ENCODE peak calls at places on chromosomes 2 and 18, in seven cellular contexts. N is stimulated activated CD4-positive, alpha-beta T cell treated with anti-CD3 and anti-CD28 coated beads, Interleukin-1b, Interleukin-23, amount 100 ng/mL, for 1 hour; E is AG08396; A is AG09309; Q is AML-193; H is T-helper 9 cell; W is AG10803. V is an unnamed sample.

GRCh38 chr2:188512456-188512855 is 220.8 kb downstream of the GULP1 start:
- DNase-seq in N (no peak), E (peak; percentile 4), A (peak; percentile 41), Q (peak; percentile 77), H (no peak), W (peak; percentile 66), V (no peak)

GRCh38 chr2:196278491-196278911 is 107.1 kb upstream of the STK17B start:
- DNase-seq in N (no peak), E (no peak), A (no peak), Q (no peak), H (no peak), W (peak; percentile 76), V (no peak)

GRCh38 chr2:239950144-239950920 is 74.8 kb downstream of the NDUFA10 start:
- DNase-seq in N (no peak), E (no peak), A (no peak), Q (no peak), H (no peak), W (no peak), V (no peak)

GRCh38 chr2:25036221-25036559 is 5.7 kb upstream of the EFR3B start:
- DNase-seq in N (no peak), E (no peak), A (no peak), Q (no peak), H (no peak), W (no peak), V (no peak)

GRCh38 chr2:188582206-188582605 is 290.5 kb downstream of the GULP1 start:
- DNase-seq in N (no peak), E (no peak), A (no peak), Q (no peak), H (no peak), W (peak; percentile 20), V (no peak)

GRCh38 chr18:12842459-12843380 is 41.3 kb downstream of the PTPN2 start:
- DNase-seq in N (no peak), E (no peak), A (no peak), Q (no peak), H (no peak), W (no peak), V (no peak)

GRCh38 chr2:70641263-70641784 is 87.7 kb upstream of the TGFA start:
- DNase-seq in N (no peak), E (no peak), A (no peak), Q (no peak), H (no peak), W (no peak), V (no peak)

GRCh38 chr2:237150831-237151230 is 65.1 kb downstream of the COPS8 start:
- DNase-seq in N (no peak), E (no peak), A (no peak), Q (no peak), H (no peak), W (no peak), V (no peak)

GRCh38 chr2:135475128-135475527 is 55.9 kb downstream of the ZRANB3 start:
- DNase-seq in N (no peak), E (no peak), A (no peak), Q (no peak), H (no peak), W (no peak), V (no peak)

GRCh38 chr2:82848285-82848684 is 1610.8 kb downstream of the SUCLG1 start:
- DNase-seq in N (no peak), E (no peak), A (no peak), Q (no peak), H (no peak), W (no peak), V (no peak)

GRCh38 chr2:172094319-172095145 is 8.2 kb downstream of the DLX2 start:
- DNase-seq in N (no peak), E (peak; percentile 67), A (no peak), Q (no peak), H (no peak), W (no peak), V (no peak)

GRCh38 chr18:8389391-8390340 is 219.6 kb upstream of the RAB12 start:
- DNase-seq in N (no peak), E (peak; percentile 78), A (peak; percentile 38), Q (peak; percentile 50), H (peak; percentile 28), W (peak; percentile 71), V (no peak)

GRCh38 chr2:40428434-40428833 is 23.5 kb downstream of the SLC8A1 start:
- DNase-seq in N (no peak), E (no peak), A (no peak), Q (no peak), H (no peak), W (peak; percentile 39), V (no peak)

GRCh38 chr2:217107480-217107879 is 247.6 kb upstream of the TNP1 start:
- DNase-seq in N (no peak), E (no peak), A (no peak), Q (no peak), H (no peak), W (no peak), V (no peak)

GRCh38 chr2:124283090-124283489 is 258.0 kb downstream of the CNTNAP5 start:
- DNase-seq in N (no peak), E (no peak), A (no peak), Q (no peak), H (no peak), W (peak; percentile 2), V (peak; percentile 0)

GRCh38 chr2:237874585-237875161 is 15.2 kb downstream of the RAMP1 start:
- DNase-seq in N (no peak), E (peak; percentile 87), A (peak; percentile 52), Q (no peak), H (no peak), W (peak; percentile 68), V (no peak)

GRCh38 chr18:55353391-55353790 is 234.6 kb downstream of the TCF4 start:
- DNase-seq in N (no peak), E (no peak), A (no peak), Q (no peak), H (no peak), W (no peak), V (no peak)

GRCh38 chr18:63962137-63962536 is 7.7 kb upstream of the SERPINB8 start:
- DNase-seq in N (no peak), E (no peak), A (no peak), Q (peak; percentile 66), H (no peak), W (no peak), V (no peak)

GRCh38 chr2:218445602-218446001 is 26.7 kb downstream of the VIL1 start:
- DNase-seq in N (no peak), E (no peak), A (no peak), Q (no peak), H (no peak), W (no peak), V (no peak)

GRCh38 chr18:36185157-36185556 is 2.1 kb upstream of the MOCOS start:
- DNase-seq in N (no peak), E (no peak), A (no peak), Q (no peak), H (no peak), W (no peak), V (no peak)

GRCh38 chr18:50105027-50105426 is 89.9 kb downstream of the MYO5B start:
- DNase-seq in N (no peak), E (no peak), A (no peak), Q (no peak), H (no peak), W (no peak), V (no peak)

GRCh38 chr2:33457588-33458247 is 18.7 kb upstream of the RASGRP3 start:
- DNase-seq in N (no peak), E (peak; percentile 12), A (no peak), Q (no peak), H (no peak), W (peak; percentile 40), V (peak; percentile 8)

GRCh38 chr2:216535454-216535995 is 36.9 kb downstream of the RPL37A start:
- DNase-seq in N (no peak), E (peak; percentile 80), A (peak; percentile 91), Q (no peak), H (no peak), W (peak; percentile 96), V (no peak)

GRCh38 chr2:70233892-70234291 is 14.5 kb downstream of the TIA1 start:
- DNase-seq in N (no peak), E (no peak), A (no peak), Q (no peak), H (no peak), W (no peak), V (no peak)